ENCODE peak calls at places on chromosome 6, in five cellular contexts. A is cardiac muscle cell, X is OCI-LY7, Y is uterus, M is A549. R is an unnamed sample. For H3K4me1, the result is how much of the 10 kb centered on the place peaks cover.

GRCh38 chr6:149755300-149756260 is 6.0 kb downstream of the PCMT1 start:
- DNase-seq in A (no peak), X (peak), Y (no peak), M (no peak), R (no peak)

GRCh38 chr6:158653577-158654354 is 3.9 kb downstream of the SYTL3 start:
- DNase-seq in A (peak), X (no peak), Y (no peak), M (no peak), R (peak)

GRCh38 chr6:101069191-101069795 is 188.2 kb upstream of the ASCC3 start:
- DNase-seq in A (peak), X (no peak), Y (no peak), M (no peak), R (no peak)

GRCh38 chr6:136958168-136958567 is 36.1 kb downstream of the SLC35D3 start:
- DNase-seq in A (no peak), X (no peak), Y (no peak), M (no peak), R (no peak)

GRCh38 chr6:169371344-169372144 is 117.9 kb upstream of the THBS2 start:
- DNase-seq in A (peak), X (no peak), Y (no peak), M (peak), R (no peak)

GRCh38 chr6:24504642-24505586 is 10.1 kb downstream of the ALDH5A1 start:
- DNase-seq in A (no peak), X (no peak), Y (no peak), M (no peak), R (no peak)

GRCh38 chr6:99119109-99120031 is 171.6 kb upstream of the FBXL4 start:
- DNase-seq in A (peak), X (peak), Y (no peak), M (peak), R (no peak)

GRCh38 chr6:36487698-36488097 is 44.9 kb downstream of the KCTD20 start:
- DNase-seq in A (no peak), X (no peak), Y (no peak), M (no peak), R (no peak)

GRCh38 chr6:15249371-15250019 is 3.6 kb downstream of the JARID2 start:
- DNase-seq in A (no peak), X (no peak), Y (no peak), M (no peak), R (no peak)

GRCh38 chr6:155645328-155645727 is 189.7 kb upstream of the NOX3 start:
- DNase-seq in A (no peak), X (no peak), Y (no peak), M (no peak), R (no peak)

GRCh38 chr6:81744136-81744535 is 8.3 kb downstream of the TENT5A start:
- DNase-seq in A (no peak), X (no peak), Y (no peak), M (no peak), R (no peak)

GRCh38 chr6:22785036-22785435 is 215.7 kb downstream of the HDGFL1 start:
- DNase-seq in A (peak), X (no peak), Y (no peak), M (no peak), R (no peak)

DNA sequence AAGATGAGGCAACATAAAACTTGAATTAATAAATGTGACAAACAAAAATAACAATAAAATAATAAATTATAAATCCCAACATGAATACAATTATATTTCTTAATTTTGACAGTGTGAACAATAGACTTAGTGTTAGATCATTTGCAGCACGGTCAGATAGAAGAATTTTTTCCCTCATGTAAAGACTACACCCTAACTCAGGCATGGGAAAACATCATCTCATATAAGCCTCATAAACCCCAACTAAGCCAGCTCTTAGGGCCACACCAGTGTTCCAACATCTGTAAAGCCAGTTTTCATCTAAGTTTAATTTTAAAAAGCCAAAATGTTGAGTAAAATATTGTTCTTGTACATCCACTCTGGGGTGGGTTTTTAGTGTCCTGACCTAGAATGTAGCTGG is 167.4 kb downstream of the QRSL1 start:
- DNase-seq in A (no peak), X (no peak), Y (no peak), M (no peak), R (no peak)
- H3K4me1 ChIP-seq in A (under half), X (under half), Y (under half), M (half or more), R (under half)

GRCh38 chr6:35181933-35182612 is 31.7 kb upstream of the SCUBE3 start:
- DNase-seq in A (peak), X (no peak), Y (peak), M (peak), R (no peak)
- H3K4me1 ChIP-seq in A (half or more), X (under half), Y (under half), M (half or more), R (under half)

DNA sequence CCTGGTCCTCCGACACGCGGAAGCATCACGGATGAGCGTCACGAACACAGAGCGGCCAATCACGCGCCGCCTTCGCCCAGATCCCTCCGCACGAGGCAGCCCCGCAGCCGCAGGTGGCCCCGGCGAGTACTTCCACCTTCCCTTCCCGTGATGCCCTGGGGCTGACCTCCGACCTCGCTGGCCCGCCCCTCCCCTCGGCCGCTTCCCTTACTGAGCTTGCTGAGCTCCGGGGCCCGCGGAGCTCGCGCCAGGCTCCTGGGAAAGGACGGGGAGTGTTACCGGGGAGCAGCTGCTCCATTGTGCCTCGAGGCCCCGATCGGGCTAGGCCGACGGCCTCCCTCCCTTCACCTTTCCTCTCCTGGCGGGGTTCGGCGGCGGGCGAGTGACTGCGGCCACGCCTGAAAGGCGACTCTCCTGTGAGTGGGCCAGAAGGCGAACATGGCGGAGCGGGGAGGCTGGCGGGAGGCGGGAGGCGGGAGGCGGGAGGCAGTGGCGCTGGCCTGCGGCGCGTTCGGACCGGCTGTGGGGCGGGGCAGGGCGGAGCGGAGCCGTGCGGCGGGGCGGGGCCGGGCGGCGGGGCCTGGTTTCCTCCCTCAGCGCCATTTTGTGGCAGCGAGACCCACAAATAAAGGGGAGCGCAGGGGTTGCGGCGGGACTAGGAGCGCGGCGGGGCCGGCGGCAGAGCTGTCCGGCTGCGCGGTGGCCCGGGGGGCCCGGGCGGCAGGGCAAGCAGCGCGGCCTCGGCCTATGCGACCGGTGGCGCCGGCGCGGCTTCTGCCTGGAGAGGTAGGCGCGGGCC is at the start of gene WTAP:
- DNase-seq in A (peak), X (peak), Y (peak), M (peak), R (peak)
- H3K4me1 ChIP-seq in A (under half), X (under half), Y (under half), M (under half), R (under half)

DNA sequence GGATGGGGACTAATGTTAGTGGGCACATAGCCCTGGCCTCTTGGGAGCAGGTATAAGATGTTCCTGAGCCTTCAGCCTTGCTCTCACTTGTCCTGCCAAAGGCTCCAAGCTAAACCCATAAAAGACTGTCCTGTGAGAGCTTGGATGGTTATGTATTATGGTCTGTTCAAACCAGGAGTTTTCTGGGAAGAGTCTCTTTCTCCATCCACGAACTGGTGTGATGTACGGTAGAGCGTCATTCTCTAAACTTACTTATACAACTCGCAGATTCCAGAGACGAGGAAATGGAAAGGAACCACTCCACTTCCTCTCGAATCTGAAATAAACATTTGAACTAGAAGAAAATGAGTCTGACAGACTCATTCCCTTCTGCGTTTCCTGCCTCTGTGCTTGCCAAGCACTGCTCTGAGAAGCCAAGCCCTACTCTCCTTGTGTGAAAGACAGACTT is 5.3 kb downstream of the SOBP start:
- DNase-seq in A (peak), X (peak), Y (peak), M (no peak), R (no peak)
- H3K4me1 ChIP-seq in A (under half), X (half or more), Y (under half), M (under half), R (under half)

GRCh38 chr6:142307963-142308748 is 6.3 kb downstream of the ADGRG6 start:
- DNase-seq in A (no peak), X (no peak), Y (no peak), M (no peak), R (no peak)
- H3K4me1 ChIP-seq in A (under half), X (under half), Y (under half), M (half or more), R (under half)

DNA sequence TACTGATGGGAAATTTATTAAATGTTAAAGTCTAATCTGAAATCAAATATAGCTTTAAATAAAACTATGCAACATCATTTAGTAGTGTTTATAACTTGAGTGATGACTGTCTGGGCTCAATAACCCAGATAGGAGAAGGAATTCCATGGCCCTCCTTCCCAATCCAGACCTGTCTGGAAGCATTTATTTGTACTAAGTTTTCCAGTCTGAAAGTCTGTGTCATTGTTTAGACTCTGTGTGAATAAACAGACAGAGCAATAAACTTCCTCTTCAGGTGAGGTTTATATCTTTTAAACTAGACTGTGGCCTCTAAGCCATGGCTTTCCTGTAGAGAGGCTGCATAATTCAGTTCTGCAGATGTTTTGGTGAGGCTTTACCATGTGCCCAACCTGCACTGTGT is 176.4 kb downstream of the SOX4 start:
- DNase-seq in A (no peak), X (no peak), Y (no peak), M (no peak), R (no peak)
- H3K4me1 ChIP-seq in A (under half), X (under half), Y (under half), M (under half), R (under half)

GRCh38 chr6:11532097-11532496 is 5.5 kb upstream of the TMEM170B start:
- DNase-seq in A (peak), X (no peak), Y (no peak), M (no peak), R (no peak)

GRCh38 chr6:11525468-11526155 is 11.9 kb upstream of the TMEM170B start:
- DNase-seq in A (peak), X (no peak), Y (peak), M (no peak), R (no peak)

GRCh38 chr6:11522819-11523218 is 14.7 kb upstream of the TMEM170B start:
- DNase-seq in A (peak), X (no peak), Y (no peak), M (no peak), R (no peak)

GRCh38 chr6:11527274-11527870 is 10.2 kb upstream of the TMEM170B start:
- DNase-seq in A (no peak), X (no peak), Y (no peak), M (no peak), R (no peak)

GRCh38 chr6:11526156-11526505 is 11.4 kb upstream of the TMEM170B start:
- DNase-seq in A (no peak), X (no peak), Y (no peak), M (no peak), R (no peak)
- H3K4me1 ChIP-seq in A (under half), X (under half), Y (under half), M (under half), R (under half)

DNA sequence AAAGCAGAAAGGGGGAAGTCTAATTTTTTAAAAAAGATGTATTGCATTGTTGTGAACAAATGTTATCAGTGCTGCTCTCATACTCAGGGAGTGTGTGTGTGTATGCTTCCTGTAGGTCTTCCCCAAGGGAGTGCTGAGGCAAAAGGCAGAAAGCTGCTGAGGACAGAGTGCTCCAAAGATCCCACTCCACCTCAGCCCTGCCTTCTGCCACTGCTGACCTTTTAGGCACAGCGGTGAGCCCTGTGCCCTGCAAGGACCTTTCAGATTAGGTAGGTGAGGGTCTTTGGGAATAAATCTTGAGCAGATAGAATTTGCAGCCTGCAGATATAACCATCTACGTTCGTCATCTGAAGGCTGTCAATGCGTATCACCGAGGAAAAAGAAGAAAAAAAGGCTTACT is 756.4 kb upstream of the MMS22L start:
- DNase-seq in A (no peak), X (no peak), Y (no peak), M (no peak), R (no peak)
- H3K4me1 ChIP-seq in A (under half), X (under half), Y (under half), M (under half), R (under half)

DNA sequence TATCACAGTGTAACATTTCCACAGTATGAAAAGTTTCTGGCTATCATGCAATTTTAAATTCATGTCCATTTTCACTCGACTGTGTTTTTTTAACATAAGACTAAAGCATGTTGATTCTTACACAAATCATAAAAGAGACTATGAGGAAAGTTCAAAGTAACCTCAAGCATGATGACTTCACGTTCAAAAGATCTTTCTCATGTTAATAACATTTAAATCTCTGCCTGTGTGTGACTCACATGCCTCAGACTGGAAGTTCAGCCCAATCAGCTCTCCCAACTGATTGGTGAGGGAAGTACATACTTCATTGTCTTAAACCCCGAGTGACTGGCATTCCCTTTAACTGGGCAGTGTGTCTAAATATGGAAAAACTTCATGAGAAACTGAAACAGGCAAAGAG is 37.4 kb downstream of the ATXN1 start:
- DNase-seq in A (peak), X (no peak), Y (no peak), M (no peak), R (no peak)
- H3K4me1 ChIP-seq in A (under half), X (under half), Y (under half), M (half or more), R (under half)

R was measured in CD8-positive, alpha-beta memory T cell.